ENCODE peak calls at places on chromosomes 1 and 21, in seven cellular contexts. I, R, W, Z, O, H and K are unnamed samples.

GRCh38 chr21:30839304-30839703 is 9.7 kb upstream of the KRTAP7-1 start:
- DNase-seq in R (peak), O (peak), W (no peak), H (peak), Z (no peak), I (peak), K (peak)

GRCh38 chr1:16129921-16130543 is 25.8 kb downstream of the EPHA2 start:
- DNase-seq in O (no peak), Z (no peak), R (no peak), H (no peak), I (no peak), W (no peak), K (no peak)

GRCh38 chr1:185438936-185439335 is 121.9 kb upstream of the IVNS1ABP start:
- DNase-seq in H (no peak), Z (peak), W (no peak), I (no peak), O (no peak), R (no peak), K (no peak)

GRCh38 chr1:113951719-113952118 is 22.6 kb downstream of the HIPK1 start:
- DNase-seq in W (no peak), O (no peak), H (no peak), Z (no peak), I (no peak), R (no peak), K (no peak)

GRCh38 chr1:2583331-2583791 is 3.2 kb upstream of the PRXL2B start:
- DNase-seq in Z (no peak), I (no peak), O (no peak), R (no peak), H (no peak), W (no peak), K (peak)

GRCh38 chr1:30101016-30101415 is 622.4 kb downstream of the MATN1 start:
- DNase-seq in R (no peak), H (no peak), W (no peak), I (no peak), O (no peak), Z (no peak), K (no peak)

GRCh38 chr1:43312638-43313515 is 12.1 kb downstream of the TIE1 start:
- DNase-seq in Z (no peak), R (no peak), H (no peak), I (no peak), O (no peak), W (no peak), K (no peak)

GRCh38 chr1:47809301-47810084 is 187.7 kb downstream of the TRABD2B start:
- DNase-seq in R (no peak), Z (no peak), W (no peak), O (no peak), H (no peak), I (no peak), K (peak)

GRCh38 chr1:25543425-25544242 is at the start of gene LDLRAP1:
- DNase-seq in Z (peak), R (peak), O (peak), H (peak), I (peak), W (peak), K (peak)

GRCh38 chr1:45272943-45273342 is 53.8 kb upstream of the HPDL start:
- DNase-seq in W (peak), R (no peak), Z (peak), I (no peak), H (peak), O (no peak), K (peak)

GRCh38 chr21:31873696-31874599 is 1.1 kb downstream of the HUNK start:
- DNase-seq in W (peak), O (peak), Z (peak), R (peak), I (peak), H (peak), K (peak)

GRCh38 chr1:112714313-112715263 is 544 bp downstream of the PPM1J start:
- DNase-seq in O (peak), W (no peak), R (no peak), H (peak), I (peak), Z (no peak), K (no peak)

GRCh38 chr1:209601809-209602657 is 18.5 kb downstream of the CAMK1G start:
- DNase-seq in W (peak), Z (peak), O (no peak), H (peak), R (no peak), I (no peak), K (peak)

GRCh38 chr1:78333426-78334012 is 157.3 kb upstream of the PTGFR start:
- DNase-seq in W (peak), R (no peak), O (no peak), Z (peak), I (peak), H (peak), K (peak)

GRCh38 chr1:29709711-29710169 is 473.4 kb downstream of the PTPRU start:
- DNase-seq in H (no peak), W (peak), Z (peak), I (no peak), O (no peak), R (no peak), K (no peak)

GRCh38 chr21:32844653-32845443 is 73.3 kb upstream of the PAXBP1 start:
- DNase-seq in Z (peak), W (peak), O (no peak), R (no peak), I (no peak), H (peak), K (peak)

GRCh38 chr1:21206117-21206516 is 29.4 kb upstream of the EIF4G3 start:
- DNase-seq in I (no peak), R (no peak), W (peak), Z (no peak), H (no peak), O (no peak), K (no peak)

GRCh38 chr1:240435996-240436566 is 175.9 kb downstream of the GREM2 start:
- DNase-seq in W (peak), H (peak), R (no peak), Z (peak), I (no peak), O (no peak), K (no peak)

GRCh38 chr21:31184462-31184861 is 146.2 kb upstream of the KRTAP19-8 start:
- DNase-seq in I (no peak), H (no peak), O (no peak), W (no peak), Z (no peak), R (no peak), K (peak)

GRCh38 chr1:216325946-216326345 is 97.3 kb downstream of the USH2A start:
- DNase-seq in I (no peak), H (no peak), R (no peak), O (no peak), W (peak), Z (peak), K (no peak)

GRCh38 chr1:235207202-235207565 is 46.1 kb upstream of the RBM34 start:
- DNase-seq in W (no peak), O (no peak), I (no peak), H (no peak), R (no peak), Z (no peak), K (no peak)

GRCh38 chr21:27026501-27026900 is 59.6 kb upstream of the ADAMTS5 start:
- DNase-seq in Z (no peak), H (peak), I (no peak), O (no peak), R (no peak), W (peak), K (peak)

GRCh38 chr1:226787071-226787470 is 48.0 kb upstream of the ITPKB start:
- DNase-seq in W (no peak), Z (no peak), R (no peak), H (no peak), O (no peak), I (no peak), K (no peak)

GRCh38 chr1:209710837-209711236 is 6.2 kb downstream of the HSD11B1 start:
- DNase-seq in O (no peak), R (no peak), I (no peak), Z (no peak), W (no peak), H (peak), K (no peak)

GRCh38 chr1:31681421-31681820 is 22.4 kb downstream of the COL16A1 start:
- DNase-seq in I (no peak), R (no peak), W (no peak), H (peak), Z (no peak), O (no peak), K (peak)

GRCh38 chr1:198056255-198056654 is 100.5 kb upstream of the NEK7 start:
- DNase-seq in Z (no peak), H (peak), O (peak), I (peak), W (no peak), R (no peak), K (peak)

GRCh38 chr21:32306021-32306780 is 7.5 kb downstream of the MRAP start:
- DNase-seq in Z (peak), O (peak), I (peak), H (no peak), W (no peak), R (peak), K (peak)

GRCh38 chr1:172955161-172955821 is 95.5 kb downstream of the TNFSF18 start:
- DNase-seq in Z (peak), O (no peak), I (no peak), W (peak), H (peak), R (no peak), K (no peak)

GRCh38 chr1:199264283-199264682 is 625.4 kb downstream of the PTPRC start:
- DNase-seq in H (peak), I (no peak), Z (no peak), O (no peak), W (no peak), R (no peak), K (no peak)

GRCh38 chr1:227273557-227273956 is 44.7 kb downstream of the CDC42BPA start:
- DNase-seq in W (peak), Z (no peak), H (peak), I (no peak), R (peak), O (no peak), K (peak)

GRCh38 chr1:52156460-52156859 is 14.6 kb downstream of the ZFYVE9 start:
- DNase-seq in Z (no peak), H (no peak), W (no peak), I (no peak), R (no peak), O (no peak), K (no peak)

GRCh38 chr1:165666152-165666551 is 32.2 kb downstream of the ALDH9A1 start:
- DNase-seq in O (no peak), Z (peak), W (peak), R (no peak), H (no peak), I (no peak), K (no peak)

GRCh38 chr1:67687649-67688048 is 2.6 kb downstream of the GADD45A start:
- DNase-seq in H (peak), O (no peak), R (no peak), Z (peak), I (no peak), W (peak), K (peak)

GRCh38 chr21:46229133-46229922 is 754 bp upstream of the LSS start:
- DNase-seq in R (peak), W (no peak), I (no peak), H (no peak), Z (no peak), O (no peak), K (peak)
- H3K9ac ChIP-seq in R (peak), W (peak), I (peak), H (peak), Z (peak), O (peak), K (peak)

DNA sequence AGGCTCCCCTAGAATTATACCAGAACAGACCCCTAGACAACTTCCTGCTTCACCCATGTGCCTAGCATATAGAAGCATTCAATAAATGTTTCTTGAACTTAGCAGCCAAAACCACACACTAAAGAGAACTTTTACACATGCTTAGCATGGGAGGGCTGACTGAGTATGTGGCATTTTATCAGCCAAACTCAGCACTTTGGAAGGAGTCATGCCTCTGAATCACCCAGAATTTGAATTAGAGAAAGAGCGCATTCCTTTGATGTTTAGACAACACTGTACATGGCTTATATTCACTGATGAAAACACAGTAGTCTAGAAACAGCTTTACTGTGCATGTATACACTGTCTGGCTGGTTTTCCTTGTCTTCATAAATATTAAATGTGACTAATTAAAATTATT is 26.1 kb downstream of the SPAG17 start:
- DNase-seq in I (no peak), O (no peak), H (peak), Z (peak), W (peak), R (no peak), K (no peak)
- H3K4me2 ChIP-seq in I (no peak), O (no peak), H (no peak), Z (no peak), W (no peak), R (no peak), K (no peak)

GRCh38 chr1:108572182-108572581 is 12.3 kb downstream of the EEIG2 start:
- DNase-seq in Z (no peak), O (no peak), I (no peak), H (no peak), W (no peak), R (no peak), K (no peak)

GRCh38 chr1:108569097-108569728 is 9.3 kb downstream of the EEIG2 start:
- DNase-seq in I (no peak), O (no peak), R (no peak), W (peak), Z (no peak), H (peak), K (peak)

GRCh38 chr1:108570998-108571401 is 11.1 kb downstream of the EEIG2 start:
- DNase-seq in H (no peak), I (no peak), O (no peak), W (no peak), R (no peak), Z (no peak), K (no peak)

GRCh38 chr1:108568589-108568988 is 8.7 kb downstream of the EEIG2 start:
- DNase-seq in R (no peak), O (no peak), H (no peak), W (no peak), I (no peak), Z (no peak), K (no peak)

DNA sequence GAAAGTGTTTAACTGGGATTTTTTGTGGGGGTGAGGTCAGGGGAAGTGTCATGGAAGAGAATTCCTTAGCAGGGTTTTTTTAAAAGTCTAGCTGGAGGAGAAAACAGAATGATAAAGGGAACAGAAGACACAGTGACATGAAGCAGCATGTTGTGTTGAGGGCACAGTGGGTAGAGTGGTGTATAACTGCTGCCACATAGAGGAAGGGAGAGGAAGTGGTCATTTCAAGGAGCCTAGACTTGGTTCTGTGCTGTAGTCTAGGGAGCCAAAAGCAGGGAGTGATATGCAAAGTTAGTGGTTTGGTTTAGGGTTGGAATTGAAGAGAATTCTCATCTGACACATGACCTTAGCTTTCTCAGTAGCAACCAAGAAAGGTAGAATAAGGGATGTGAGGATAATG is 10.2 kb downstream of the EEIG2 start:
- DNase-seq in I (peak), W (peak), H (peak), Z (peak), O (no peak), R (no peak), K (peak)
- H3K18ac ChIP-seq in I (no peak), W (no peak), H (no peak), Z (no peak), O (no peak), R (no peak), K (no peak)

DNA sequence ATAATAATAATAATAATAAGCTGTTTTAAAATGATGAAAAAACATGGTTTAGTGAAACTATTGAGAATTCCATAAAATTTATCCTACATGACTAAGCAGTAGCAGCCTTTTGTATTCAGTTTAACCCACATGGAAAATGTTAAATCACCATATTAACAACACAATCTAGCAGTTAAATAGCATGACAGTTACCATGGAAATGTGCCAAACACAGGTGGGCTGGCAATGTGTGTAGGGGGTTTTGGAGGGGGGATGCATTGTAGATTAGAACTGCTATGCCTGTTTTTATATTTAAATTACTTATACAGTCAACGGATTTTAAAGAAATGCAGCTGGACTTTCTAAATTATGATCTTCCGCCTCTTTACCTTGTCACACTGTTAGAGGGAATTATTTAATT is 480.3 kb upstream of the DEPDC1 start:
- DNase-seq in H (no peak), O (no peak), R (no peak), I (peak), Z (no peak), W (no peak), K (peak)
- H3K9ac ChIP-seq in H (no peak), O (no peak), R (no peak), I (no peak), Z (no peak), W (no peak), K (no peak)

GRCh38 chr1:76095800-76096199 is 21.3 kb downstream of the ST6GALNAC3 start:
- DNase-seq in R (no peak), H (no peak), O (peak), Z (no peak), W (no peak), I (peak), K (peak)
- H3K4me2 ChIP-seq in R (no peak), H (no peak), O (no peak), Z (no peak), W (no peak), I (no peak), K (no peak)

GRCh38 chr1:10612446-10613160 is 137.9 kb downstream of the PEX14 start:
- DNase-seq in W (no peak), Z (no peak), H (no peak), R (no peak), I (peak), O (no peak), K (no peak)

GRCh38 chr1:10615336-10615735 is 140.6 kb downstream of the PEX14 start:
- DNase-seq in H (no peak), Z (no peak), O (no peak), W (no peak), I (peak), R (no peak), K (no peak)

GRCh38 chr1:10614377-10615225 is 139.9 kb downstream of the PEX14 start:
- DNase-seq in W (no peak), I (peak), O (no peak), R (no peak), H (no peak), Z (no peak), K (no peak)

GRCh38 chr1:10613861-10614260 is 139.1 kb downstream of the PEX14 start:
- DNase-seq in O (no peak), Z (no peak), R (no peak), W (no peak), H (no peak), I (no peak), K (no peak)

DNA sequence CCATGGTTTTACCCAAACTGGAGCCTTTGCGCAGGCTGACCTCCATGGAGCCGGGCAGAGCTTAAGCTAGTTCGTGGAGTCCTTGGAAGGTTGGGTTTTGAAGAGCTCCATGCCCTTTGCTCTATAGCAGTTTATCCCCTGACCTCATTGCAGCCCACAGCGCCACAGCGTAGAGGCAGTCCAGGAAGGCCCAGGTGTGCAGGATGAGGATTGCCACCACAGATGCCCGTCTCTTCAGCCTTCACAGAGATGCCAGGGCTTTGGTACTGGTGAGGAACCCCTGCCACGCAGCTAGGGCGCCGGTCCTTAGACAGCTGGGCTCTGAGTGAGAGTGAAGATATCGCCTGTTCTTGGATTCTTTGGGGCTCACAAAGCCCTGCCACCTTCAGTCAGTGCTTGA is 138.6 kb downstream of the PEX14 start:
- DNase-seq in Z (no peak), I (peak), W (no peak), R (no peak), H (no peak), O (no peak), K (no peak)
- H3K18ac ChIP-seq in Z (no peak), I (no peak), W (no peak), R (no peak), H (no peak), O (no peak), K (no peak)

GRCh38 chr1:244672961-244673695 is 20.2 kb downstream of the DESI2 start:
- DNase-seq in H (no peak), Z (no peak), W (peak), R (no peak), O (no peak), I (no peak), K (no peak)
- H3K9ac ChIP-seq in H (no peak), Z (peak), W (no peak), R (no peak), O (no peak), I (no peak), K (no peak)

GRCh38 chr1:27099904-27100796 is 54.8 kb downstream of the SLC9A1 start:
- DNase-seq in W (no peak), H (no peak), O (peak), Z (no peak), I (no peak), R (no peak), K (peak)

GRCh38 chr1:27099154-27099903 is 55.6 kb downstream of the SLC9A1 start:
- DNase-seq in O (no peak), I (no peak), Z (peak), R (no peak), H (peak), W (peak), K (peak)

GRCh38 chr1:27097484-27097917 is 57.4 kb downstream of the SLC9A1 start:
- DNase-seq in W (peak), O (peak), Z (peak), H (peak), I (peak), R (peak), K (peak)

GRCh38 chr1:27100797-27101491 is 54.0 kb downstream of the SLC9A1 start:
- DNase-seq in I (no peak), H (no peak), Z (no peak), O (no peak), W (no peak), R (no peak), K (no peak)

GRCh38 chr1:27098447-27099153 is 56.3 kb downstream of the SLC9A1 start:
- DNase-seq in Z (no peak), O (no peak), R (no peak), W (no peak), H (no peak), I (no peak), K (no peak)
- H3K4me2 ChIP-seq in Z (no peak), O (no peak), R (no peak), W (no peak), H (no peak), I (no peak), K (no peak)

GRCh38 chr1:40583980-40584379 is 52.5 kb downstream of the ZNF684 start:
- DNase-seq in Z (no peak), R (no peak), O (no peak), I (no peak), W (no peak), H (no peak), K (peak)
- H3K18ac ChIP-seq in Z (no peak), R (no peak), O (no peak), I (no peak), W (no peak), H (no peak), K (no peak)